ENCODE peak calls at places on chromosomes 13 and 19, in eight cellular contexts. O is T-helper 17 cell; A is T-helper 9 cell; X is heart left ventricle; P is putamen; Y is activated CD8-positive, alpha-beta memory T cell treated with anti-CD3 and anti-CD28 coated beads for 1 hour; S is left ventricle myocardium superior; H is stomach. V is an unnamed sample.

GRCh38 chr19:23832717-23833327 is 74.1 kb upstream of the ZNF681 start:
- DNase-seq in O (no peak), A (no peak), X (no peak), P (no peak), Y (no peak), S (no peak), H (no peak), V (no peak)

GRCh38 chr19:33809960-33810359 is 13.3 kb downstream of the KCTD15 start:
- DNase-seq in O (no peak), A (no peak), X (no peak), P (no peak), Y (no peak), S (no peak), H (no peak), V (no peak)

GRCh38 chr13:110108348-110109139 is 198.4 kb downstream of the COL4A1 start:
- DNase-seq in O (no peak), A (no peak), X (peak), P (peak), Y (no peak), S (peak), H (peak), V (no peak)

GRCh38 chr19:44303305-44303704 is 1.5 kb downstream of the ZNF235 start:
- DNase-seq in O (no peak), A (no peak), X (no peak), P (no peak), Y (no peak), S (no peak), H (no peak), V (no peak)

GRCh38 chr13:70856706-70857105 is 748.5 kb upstream of the KLHL1 start:
- DNase-seq in O (no peak), A (no peak), X (no peak), P (no peak), Y (no peak), S (no peak), H (no peak), V (no peak)

GRCh38 chr13:80529734-80530133 is 188.8 kb upstream of the SPRY2 start:
- DNase-seq in O (no peak), A (no peak), X (no peak), P (no peak), Y (no peak), S (no peak), H (no peak), V (no peak)

GRCh38 chr13:101417043-101417406 is 717 bp upstream of the NALCN start:
- DNase-seq in O (no peak), A (no peak), X (no peak), P (no peak), Y (no peak), S (no peak), H (no peak), V (no peak)

GRCh38 chr13:27403252-27403678 is 21.2 kb upstream of the GTF3A start:
- DNase-seq in O (no peak), A (no peak), X (no peak), P (peak), Y (no peak), S (no peak), H (no peak), V (no peak)

GRCh38 chr19:50514346-50515167 is 844 bp upstream of the ASPDH start:
- DNase-seq in O (no peak), A (no peak), X (no peak), P (peak), Y (no peak), S (peak), H (no peak), V (no peak)

GRCh38 chr19:51098366-51099069 is 9.7 kb downstream of the CTU1 start:
- DNase-seq in O (peak), A (no peak), X (peak), P (no peak), Y (no peak), S (peak), H (no peak), V (no peak)

GRCh38 chr13:91196958-91197357 is 150.5 kb upstream of the MIR17HG start:
- DNase-seq in O (no peak), A (no peak), X (no peak), P (no peak), Y (no peak), S (no peak), H (no peak), V (no peak)

GRCh38 chr19:8695501-8695900 is 3.1 kb downstream of the ACTL9 start:
- DNase-seq in O (no peak), A (no peak), X (no peak), P (no peak), Y (no peak), S (no peak), H (no peak), V (no peak)

GRCh38 chr13:49023441-49023840 is 47.7 kb downstream of the FNDC3A start:
- DNase-seq in O (no peak), A (no peak), X (no peak), P (no peak), Y (no peak), S (no peak), H (no peak), V (no peak)

GRCh38 chr13:101449971-101450748 is 2.3 kb upstream of the ITGBL1 start:
- DNase-seq in O (no peak), A (no peak), X (no peak), P (peak), Y (no peak), S (no peak), H (no peak), V (no peak)

GRCh38 chr19:6005321-6006069 is 27.6 kb upstream of the RANBP3 start:
- DNase-seq in O (no peak), A (no peak), X (no peak), P (no peak), Y (no peak), S (no peak), H (no peak), V (no peak)

GRCh38 chr13:36131931-36132297 is 732 bp upstream of the DCLK1 start:
- DNase-seq in O (no peak), A (no peak), X (peak), P (no peak), Y (no peak), S (peak), H (no peak), V (no peak)

GRCh38 chr13:100828226-100828625 is 153.6 kb upstream of the TMTC4 start:
- DNase-seq in O (no peak), A (no peak), X (no peak), P (no peak), Y (no peak), S (no peak), H (no peak), V (no peak)

GRCh38 chr13:106752584-106753202 is 184.8 kb upstream of the ARGLU1 start:
- DNase-seq in O (no peak), A (no peak), X (no peak), P (no peak), Y (no peak), S (no peak), H (no peak), V (no peak)

GRCh38 chr13:94209110-94209509 is 270.4 kb downstream of the DCT start:
- DNase-seq in O (no peak), A (no peak), X (no peak), P (no peak), Y (no peak), S (no peak), H (no peak), V (no peak)

GRCh38 chr19:45876411-45877197 is 9.3 kb downstream of the IRF2BP1 start:
- DNase-seq in O (no peak), A (peak), X (peak), P (no peak), Y (no peak), S (peak), H (peak), V (no peak)

GRCh38 chr19:4597975-4598671 is 38.6 kb upstream of the SEMA6B start:
- DNase-seq in O (no peak), A (peak), X (peak), P (no peak), Y (peak), S (peak), H (peak), V (no peak)

GRCh38 chr19:5192568-5192967 is 148.0 kb downstream of the PTPRS start:
- DNase-seq in O (no peak), A (no peak), X (no peak), P (no peak), Y (no peak), S (no peak), H (no peak), V (no peak)

GRCh38 chr13:40132249-40132648 is 476.8 kb downstream of the COG6 start:
- DNase-seq in O (no peak), A (no peak), X (no peak), P (no peak), Y (no peak), S (no peak), H (no peak), V (no peak)

GRCh38 chr13:100182894-100183490 is 94.1 kb downstream of the PCCA start:
- DNase-seq in O (no peak), A (no peak), X (no peak), P (no peak), Y (no peak), S (no peak), H (no peak), V (no peak)

GRCh38 chr13:24389506-24389905 is 80.1 kb downstream of the C1QTNF9 start:
- DNase-seq in O (no peak), A (no peak), X (no peak), P (no peak), Y (no peak), S (no peak), H (no peak), V (no peak)

GRCh38 chr19:8030906-8031305 is 21.7 kb upstream of the CCL25 start:
- DNase-seq in O (no peak), A (no peak), X (no peak), P (no peak), Y (no peak), S (no peak), H (no peak), V (no peak)

GRCh38 chr19:12478234-12478941 is 6.2 kb downstream of the ZNF709 start:
- DNase-seq in O (no peak), A (no peak), X (no peak), P (no peak), Y (no peak), S (no peak), H (no peak), V (no peak)

GRCh38 chr19:13861392-13861713 is 15.6 kb upstream of the NANOS3 start:
- DNase-seq in O (no peak), A (no peak), X (no peak), P (no peak), Y (no peak), S (peak), H (no peak), V (no peak)

GRCh38 chr19:40358773-40359172 is 10.3 kb downstream of the PLD3 start:
- DNase-seq in O (no peak), A (no peak), X (peak), P (no peak), Y (no peak), S (no peak), H (no peak), V (peak)

GRCh38 chr13:110869805-110870706 is 44.8 kb downstream of the ANKRD10 start:
- DNase-seq in O (no peak), A (no peak), X (peak), P (no peak), Y (no peak), S (peak), H (peak), V (no peak)

GRCh38 chr13:29683041-29683440 is 87.6 kb upstream of the SLC7A1 start:
- DNase-seq in O (no peak), A (no peak), X (no peak), P (no peak), Y (no peak), S (no peak), H (no peak), V (no peak)